ENCODE peak calls at places on chromosome 3, in four cellular contexts. One of them, this sample, is unnamed.

GRCh38 chr3:183281126-183281797 is 28.2 kb downstream of the B3GNT5 start:
- DNase-seq in fibroblast of mammary gland: no peak
- DNase-seq in right lobe of liver: no peak
- DNase-seq in pancreas: no peak
- DNase-seq in this sample: no peak

GRCh38 chr3:105944281-105944680 is 75.5 kb upstream of the CBLB start:
- DNase-seq in pancreas: no peak
- DNase-seq in fibroblast of mammary gland: peak
- DNase-seq in right lobe of liver: no peak
- DNase-seq in this sample: peak

GRCh38 chr3:56189486-56189985 is 278.7 kb downstream of the ERC2 start:
- DNase-seq in pancreas: no peak
- DNase-seq in fibroblast of mammary gland: no peak
- DNase-seq in right lobe of liver: no peak
- DNase-seq in this sample: no peak

GRCh38 chr3:144403040-144403457 is 431.4 kb downstream of the DIPK2A start:
- DNase-seq in fibroblast of mammary gland: peak
- DNase-seq in pancreas: no peak
- DNase-seq in right lobe of liver: no peak
- DNase-seq in this sample: peak

GRCh38 chr3:120855665-120856437 is 52.2 kb upstream of the STXBP5L start:
- DNase-seq in right lobe of liver: no peak
- DNase-seq in pancreas: no peak
- DNase-seq in fibroblast of mammary gland: peak
- DNase-seq in this sample: peak

GRCh38 chr3:152121292-152121654 is 147.5 kb upstream of the MBNL1 start:
- DNase-seq in pancreas: no peak
- DNase-seq in right lobe of liver: no peak
- DNase-seq in fibroblast of mammary gland: peak
- DNase-seq in this sample: peak

GRCh38 chr3:125042725-125043406 is 12.9 kb downstream of the HEG1 start:
- DNase-seq in fibroblast of mammary gland: peak
- DNase-seq in right lobe of liver: no peak
- DNase-seq in pancreas: no peak
- DNase-seq in this sample: peak

GRCh38 chr3:182837855-182838454 is 44.7 kb downstream of the ATP11B start:
- DNase-seq in pancreas: no peak
- DNase-seq in right lobe of liver: no peak
- DNase-seq in fibroblast of mammary gland: peak
- DNase-seq in this sample: peak

GRCh38 chr3:70056081-70056480 is 56.5 kb downstream of the SAMMSON start:
- DNase-seq in fibroblast of mammary gland: no peak
- DNase-seq in pancreas: no peak
- DNase-seq in right lobe of liver: no peak
- DNase-seq in this sample: no peak

GRCh38 chr3:10251006-10251405 is 2.7 kb downstream of the TATDN2 start:
- DNase-seq in pancreas: no peak
- DNase-seq in right lobe of liver: no peak
- DNase-seq in fibroblast of mammary gland: no peak
- DNase-seq in this sample: no peak

GRCh38 chr3:57956119-57956832 is 51.9 kb upstream of the FLNB start:
- DNase-seq in pancreas: no peak
- DNase-seq in fibroblast of mammary gland: peak
- DNase-seq in right lobe of liver: no peak
- DNase-seq in this sample: peak

GRCh38 chr3:157573281-157573680 is 70.1 kb upstream of the VEPH1 start:
- DNase-seq in fibroblast of mammary gland: no peak
- DNase-seq in pancreas: no peak
- DNase-seq in right lobe of liver: no peak
- DNase-seq in this sample: peak

GRCh38 chr3:139679218-139679617 is 1.4 kb upstream of the NMNAT3 start:
- DNase-seq in fibroblast of mammary gland: no peak
- DNase-seq in pancreas: no peak
- DNase-seq in right lobe of liver: no peak
- DNase-seq in this sample: no peak

GRCh38 chr3:10459954-10460754 is 45.2 kb downstream of the ATP2B2 start:
- DNase-seq in right lobe of liver: peak
- DNase-seq in pancreas: no peak
- DNase-seq in fibroblast of mammary gland: peak
- DNase-seq in this sample: peak

GRCh38 chr3:4351164-4351855 is 48.1 kb downstream of the SETMAR start:
- DNase-seq in pancreas: no peak
- DNase-seq in right lobe of liver: no peak
- DNase-seq in fibroblast of mammary gland: peak
- DNase-seq in this sample: peak

GRCh38 chr3:196572389-196572788 is 3.9 kb downstream of the FBXO45 start:
- DNase-seq in pancreas: no peak
- DNase-seq in right lobe of liver: no peak
- DNase-seq in fibroblast of mammary gland: no peak
- DNase-seq in this sample: no peak

GRCh38 chr3:170529912-170530311 is 56.0 kb downstream of the SLC7A14 start:
- DNase-seq in right lobe of liver: no peak
- DNase-seq in pancreas: no peak
- DNase-seq in fibroblast of mammary gland: no peak
- DNase-seq in this sample: no peak

GRCh38 chr3:194120789-194121770 is 14.9 kb upstream of the HES1 start:
- DNase-seq in fibroblast of mammary gland: no peak
- DNase-seq in right lobe of liver: no peak
- DNase-seq in pancreas: no peak
- DNase-seq in this sample: no peak

GRCh38 chr3:184066211-184066610 is 13.4 kb downstream of the HTR3C start:
- DNase-seq in fibroblast of mammary gland: peak
- DNase-seq in pancreas: no peak
- DNase-seq in right lobe of liver: no peak
- DNase-seq in this sample: no peak

GRCh38 chr3:134628884-134629283 is 21.9 kb downstream of the KY start:
- DNase-seq in right lobe of liver: no peak
- DNase-seq in fibroblast of mammary gland: no peak
- DNase-seq in pancreas: no peak
- DNase-seq in this sample: no peak

GRCh38 chr3:16600771-16601538 is 4.3 kb downstream of the DAZL start:
- DNase-seq in right lobe of liver: peak
- DNase-seq in pancreas: peak
- DNase-seq in fibroblast of mammary gland: peak
- DNase-seq in this sample: peak
- H3K4me3 ChIP-seq in right lobe of liver: no peak
- H3K4me3 ChIP-seq in pancreas: no peak
- H3K4me3 ChIP-seq in fibroblast of mammary gland: no peak
- H3K4me3 ChIP-seq in this sample: no peak

GRCh38 chr3:172135766-172136729 is 96.7 kb downstream of the FNDC3B start:
- DNase-seq in pancreas: no peak
- DNase-seq in right lobe of liver: no peak
- DNase-seq in fibroblast of mammary gland: peak
- DNase-seq in this sample: peak
- TF ChIP-seq CTCF in pancreas: no peak
- TF ChIP-seq CTCF in right lobe of liver: no peak
- TF ChIP-seq CTCF in fibroblast of mammary gland: no peak
- TF ChIP-seq CTCF in this sample: no peak

GRCh38 chr3:114903213-114903612 is 243.9 kb downstream of the ZBTB20 start:
- DNase-seq in fibroblast of mammary gland: no peak
- DNase-seq in pancreas: no peak
- DNase-seq in right lobe of liver: no peak
- DNase-seq in this sample: no peak
- H3K4me3 ChIP-seq in fibroblast of mammary gland: no peak
- H3K4me3 ChIP-seq in pancreas: no peak
- H3K4me3 ChIP-seq in right lobe of liver: peak
- H3K4me3 ChIP-seq in this sample: no peak

GRCh38 chr3:150965436-150965835 is 7.1 kb downstream of the CLRN1 start:
- DNase-seq in fibroblast of mammary gland: peak
- DNase-seq in pancreas: no peak
- DNase-seq in right lobe of liver: no peak
- DNase-seq in this sample: no peak
- TF ChIP-seq CTCF in fibroblast of mammary gland: no peak
- TF ChIP-seq CTCF in pancreas: no peak
- TF ChIP-seq CTCF in right lobe of liver: no peak
- TF ChIP-seq CTCF in this sample: no peak

GRCh38 chr3:8975081-8976020 is 12.1 kb upstream of the RAD18 start:
- DNase-seq in fibroblast of mammary gland: peak
- DNase-seq in pancreas: no peak
- DNase-seq in right lobe of liver: no peak
- DNase-seq in this sample: no peak

GRCh38 chr3:8970971-8971589 is 7.8 kb upstream of the RAD18 start:
- DNase-seq in pancreas: peak
- DNase-seq in right lobe of liver: no peak
- DNase-seq in fibroblast of mammary gland: peak
- DNase-seq in this sample: peak

GRCh38 chr3:8974458-8974857 is 11.2 kb upstream of the RAD18 start:
- DNase-seq in pancreas: no peak
- DNase-seq in fibroblast of mammary gland: no peak
- DNase-seq in right lobe of liver: no peak
- DNase-seq in this sample: no peak

GRCh38 chr3:8969246-8969645 is 6.0 kb upstream of the RAD18 start:
- DNase-seq in right lobe of liver: no peak
- DNase-seq in fibroblast of mammary gland: no peak
- DNase-seq in pancreas: no peak
- DNase-seq in this sample: no peak

DNA sequence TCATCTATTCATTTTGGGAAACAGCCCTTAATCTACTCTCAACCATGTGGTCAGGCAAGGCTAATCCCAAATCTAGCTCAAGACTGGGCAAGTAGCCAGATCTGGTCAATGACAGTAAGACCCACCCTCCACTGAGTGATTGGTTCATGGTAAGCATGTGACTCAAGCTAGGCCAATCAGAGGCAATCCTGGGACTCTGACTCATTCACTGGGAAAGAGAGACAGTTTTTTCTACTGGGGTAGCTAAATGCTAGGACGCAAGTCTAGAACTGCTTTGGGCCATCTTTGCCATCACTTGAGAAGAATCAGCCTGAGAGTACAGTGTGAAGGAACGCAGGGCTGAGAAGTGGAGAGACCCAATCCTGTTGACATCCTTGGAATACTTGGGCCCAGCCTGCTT is 9.3 kb upstream of the RAD18 start:
- DNase-seq in fibroblast of mammary gland: peak
- DNase-seq in pancreas: no peak
- DNase-seq in right lobe of liver: no peak
- DNase-seq in this sample: peak
- H3K4me3 ChIP-seq in fibroblast of mammary gland: no peak
- H3K4me3 ChIP-seq in pancreas: no peak
- H3K4me3 ChIP-seq in right lobe of liver: no peak
- H3K4me3 ChIP-seq in this sample: no peak

GRCh38 chr3:148992635-148993230 is 1.4 kb downstream of the GYG1 start:
- DNase-seq in right lobe of liver: peak
- DNase-seq in pancreas: no peak
- DNase-seq in fibroblast of mammary gland: no peak
- DNase-seq in this sample: no peak

GRCh38 chr3:148990211-148990610 is 1.1 kb upstream of the GYG1 start:
- DNase-seq in fibroblast of mammary gland: peak
- DNase-seq in pancreas: no peak
- DNase-seq in right lobe of liver: no peak
- DNase-seq in this sample: no peak

GRCh38 chr3:148992027-148992634 is 791 bp downstream of the GYG1 start:
- DNase-seq in pancreas: peak
- DNase-seq in right lobe of liver: peak
- DNase-seq in fibroblast of mammary gland: peak
- DNase-seq in this sample: peak

GRCh38 chr3:148991219-148992026 is at the start of gene GYG1:
- DNase-seq in pancreas: peak
- DNase-seq in fibroblast of mammary gland: peak
- DNase-seq in right lobe of liver: peak
- DNase-seq in this sample: peak
- TF ChIP-seq CTCF in pancreas: no peak
- TF ChIP-seq CTCF in fibroblast of mammary gland: no peak
- TF ChIP-seq CTCF in right lobe of liver: no peak
- TF ChIP-seq CTCF in this sample: no peak

GRCh38 chr3:127394031-127394430 is 106.2 kb upstream of the PRR20G start:
- DNase-seq in fibroblast of mammary gland: no peak
- DNase-seq in right lobe of liver: no peak
- DNase-seq in pancreas: no peak
- DNase-seq in this sample: no peak
- H3K4me3 ChIP-seq in fibroblast of mammary gland: no peak
- H3K4me3 ChIP-seq in right lobe of liver: no peak
- H3K4me3 ChIP-seq in pancreas: no peak
- H3K4me3 ChIP-seq in this sample: no peak

GRCh38 chr3:53056442-53056841 is 10.6 kb upstream of the SFMBT1 start:
- DNase-seq in right lobe of liver: no peak
- DNase-seq in pancreas: no peak
- DNase-seq in fibroblast of mammary gland: no peak
- DNase-seq in this sample: peak
- TF ChIP-seq CTCF in right lobe of liver: peak
- TF ChIP-seq CTCF in pancreas: no peak
- TF ChIP-seq CTCF in fibroblast of mammary gland: peak
- TF ChIP-seq CTCF in this sample: peak